ENCODE peak calls at places on chromosome 15, in ten cellular contexts. J is astrocyte of the spinal cord; O is AG09319; V is breast epithelium; P is H9; E is CD8-positive, alpha-beta T cell; M is A549; X is fibroblast of lung; A is Panc1; S is lower lobe of right lung. Q is an unnamed sample.

GRCh38 chr15:96560246-96560895 is 229.9 kb downstream of the NR2F2 start:
- DNase-seq in J (no peak), O (no peak), V (no peak), P (no peak), E (no peak), M (no peak), X (no peak), A (no peak), S (no peak), Q (no peak)

GRCh38 chr15:87609909-87610308 is 646.6 kb downstream of the NTRK3 start:
- DNase-seq in J (no peak), O (no peak), V (no peak), P (no peak), E (no peak), M (no peak), X (no peak), A (no peak), S (no peak), Q (no peak)

GRCh38 chr15:94253742-94254141 is 22.4 kb downstream of the MCTP2 start:
- DNase-seq in J (no peak), O (no peak), V (no peak), P (no peak), E (no peak), M (no peak), X (no peak), A (no peak), S (no peak), Q (no peak)

GRCh38 chr15:85583404-85584390 is 203.3 kb downstream of the AKAP13 start:
- DNase-seq in J (peak; percentile 39), O (no peak), V (no peak), P (no peak), E (no peak), M (no peak), X (peak; percentile 81), A (no peak), S (peak; percentile 72), Q (no peak)

GRCh38 chr15:83837946-83838571 is 184.1 kb downstream of the ADAMTSL3 start:
- DNase-seq in J (no peak), O (no peak), V (no peak), P (peak; percentile 67), E (no peak), M (peak; percentile 55), X (peak; percentile 40), A (no peak), S (peak; percentile 52), Q (no peak)

GRCh38 chr15:57091626-57092025 is 173.2 kb downstream of the TCF12 start:
- DNase-seq in J (no peak), O (no peak), V (no peak), P (no peak), E (no peak), M (no peak), X (no peak), A (no peak), S (no peak), Q (no peak)

GRCh38 chr15:99347609-99348008 is 96.3 kb downstream of the LRRC28 start:
- DNase-seq in J (no peak), O (no peak), V (no peak), P (no peak), E (no peak), M (no peak), X (no peak), A (no peak), S (no peak), Q (peak; percentile 9)

GRCh38 chr15:89766357-89767311 is 9.5 kb upstream of the MESP2 start:
- DNase-seq in J (no peak), O (no peak), V (no peak), P (no peak), E (no peak), M (no peak), X (no peak), A (no peak), S (no peak), Q (no peak)

GRCh38 chr15:51087513-51087912 is 7.2 kb downstream of the TNFAIP8L3 start:
- DNase-seq in J (no peak), O (no peak), V (no peak), P (no peak), E (no peak), M (no peak), X (peak; percentile 8), A (no peak), S (no peak), Q (no peak)

GRCh38 chr15:59111267-59111666 is 6.3 kb downstream of the CCNB2 start:
- DNase-seq in J (no peak), O (no peak), V (no peak), P (no peak), E (no peak), M (no peak), X (no peak), A (no peak), S (no peak), Q (no peak)

GRCh38 chr15:59104912-59105732 is at the start of gene CCNB2:
- DNase-seq in J (peak; percentile 94), O (peak; percentile 81), V (peak; percentile 80), P (peak; percentile 94), E (peak; percentile 70), M (peak; percentile 99), X (peak; percentile 95), A (peak; percentile 79), S (peak; percentile 88), Q (peak; percentile 94)

GRCh38 chr15:59104602-59104911 is 389 bp upstream of the CCNB2 start:
- DNase-seq in J (no peak), O (no peak), V (no peak), P (no peak), E (no peak), M (no peak), X (no peak), A (no peak), S (peak; percentile 48), Q (no peak)

DNA sequence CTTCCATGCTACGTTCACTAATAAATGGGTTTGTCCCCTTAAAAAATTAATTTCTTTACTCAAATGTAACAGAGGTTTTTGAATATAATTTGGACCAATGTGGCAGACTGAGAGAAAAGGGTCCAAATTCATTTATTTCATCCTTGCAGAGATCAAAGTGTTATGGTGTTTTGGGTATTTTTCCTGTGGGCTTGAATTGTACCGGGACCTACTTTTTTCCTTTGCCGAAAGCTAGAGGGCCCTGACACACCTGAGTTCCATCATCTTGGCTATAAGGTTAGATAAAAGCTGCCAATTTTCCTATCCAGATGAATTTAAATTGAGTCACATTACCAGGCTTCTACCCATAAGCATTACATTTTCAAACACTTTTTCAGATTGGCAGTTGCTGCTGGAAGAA is 893 bp downstream of the CCNB2 start:
- DNase-seq in J (no peak), O (no peak), V (no peak), P (no peak), E (no peak), M (peak; percentile 49), X (no peak), A (no peak), S (no peak), Q (no peak)
- TF ChIP-seq CTCF in J (peak; percentile 24), O (no peak), V (no peak), P (no peak), E (no peak), M (peak; percentile 55), X (no peak), A (no peak), S (no peak), Q (no peak)

DNA sequence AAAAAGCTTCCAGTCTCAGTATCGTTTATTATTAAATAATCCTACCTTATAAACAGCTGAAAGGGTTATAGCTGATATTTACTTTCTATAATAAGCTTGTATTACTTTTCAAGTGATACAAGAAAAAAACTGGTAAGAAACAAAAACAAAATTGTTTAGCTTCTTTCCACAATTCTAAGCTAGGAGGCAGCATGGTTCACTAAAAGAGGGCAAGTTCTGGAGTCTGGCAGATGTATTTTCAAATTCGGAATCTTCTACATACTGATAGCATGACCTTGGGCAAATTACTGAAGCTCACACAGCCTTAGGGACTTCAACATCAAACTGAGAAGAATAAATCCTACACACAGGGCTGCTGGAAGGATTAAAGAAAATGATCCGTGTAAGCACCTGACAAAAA is 15.4 kb downstream of the C15orf62 start:
- DNase-seq in J (no peak), O (no peak), V (no peak), P (no peak), E (no peak), M (no peak), X (no peak), A (no peak), S (no peak), Q (no peak)
- TF ChIP-seq CTCF in J (no peak), O (no peak), V (peak; percentile 23), P (no peak), E (no peak), M (no peak), X (no peak), A (no peak), S (no peak), Q (peak; percentile 37)

GRCh38 chr15:42375941-42376340 is 16.6 kb downstream of the CAPN3 start:
- DNase-seq in J (no peak), O (no peak), V (no peak), P (no peak), E (no peak), M (no peak), X (no peak), A (no peak), S (no peak), Q (no peak)

GRCh38 chr15:42375252-42375651 is 16.0 kb downstream of the CAPN3 start:
- DNase-seq in J (no peak), O (no peak), V (no peak), P (no peak), E (no peak), M (no peak), X (no peak), A (no peak), S (no peak), Q (no peak)

GRCh38 chr15:42373274-42373673 is 14.0 kb downstream of the CAPN3 start:
- DNase-seq in J (no peak), O (no peak), V (no peak), P (no peak), E (no peak), M (no peak), X (no peak), A (no peak), S (no peak), Q (no peak)

GRCh38 chr15:42374810-42375209 is 15.5 kb downstream of the CAPN3 start:
- DNase-seq in J (no peak), O (no peak), V (no peak), P (no peak), E (no peak), M (no peak), X (no peak), A (no peak), S (no peak), Q (no peak)

GRCh38 chr15:42373936-42374335 is 14.6 kb downstream of the CAPN3 start:
- DNase-seq in J (no peak), O (no peak), V (no peak), P (no peak), E (no peak), M (no peak), X (no peak), A (no peak), S (no peak), Q (no peak)
- TF ChIP-seq CTCF in J (no peak), O (no peak), V (no peak), P (no peak), E (no peak), M (no peak), X (no peak), A (no peak), S (no peak), Q (no peak)

DNA sequence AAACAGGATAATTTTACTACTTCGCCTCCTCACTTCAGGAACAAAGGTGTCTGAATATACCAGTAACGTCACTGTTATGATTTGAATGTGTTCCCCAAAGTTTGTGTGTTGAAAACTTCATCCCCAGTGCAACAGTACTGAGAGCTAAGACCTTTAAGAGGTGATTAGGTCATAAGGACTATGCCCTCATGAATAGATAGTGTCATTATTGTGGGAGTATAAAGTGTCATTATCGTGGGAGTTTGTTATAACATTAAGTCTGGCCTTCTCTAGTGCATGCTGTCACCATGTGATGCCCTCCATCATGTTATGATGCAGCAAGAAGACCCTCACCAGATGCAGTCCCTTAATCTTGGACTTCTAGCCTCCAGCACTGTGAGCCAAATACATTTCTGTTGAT is 53.7 kb upstream of the TLE3 start:
- DNase-seq in J (no peak), O (no peak), V (no peak), P (no peak), E (no peak), M (no peak), X (no peak), A (no peak), S (no peak), Q (no peak)
- TF ChIP-seq CTCF in J (no peak), O (no peak), V (no peak), P (no peak), E (no peak), M (no peak), X (no peak), A (no peak), S (no peak), Q (no peak)

Q was measured in HFFc6.